ENCODE peak calls at places on chromosomes 12 and 14, in nine cellular contexts. Y, F, P, U, O, K, H, A and D are unnamed samples.

GRCh38 chr12:132433641-132434395 is 56.1 kb upstream of the FBRSL1 start:
- DNase-seq in P (no peak), Y (no peak), F (no peak), O (peak; percentile 58), K (no peak), H (no peak), U (peak; percentile 73), A (peak; percentile 55), D (peak; percentile 58)

GRCh38 chr12:113676547-113676946 is 204.9 kb upstream of the LHX5 start:
- DNase-seq in U (no peak), O (no peak), F (no peak), Y (no peak), H (no peak), A (no peak), K (no peak), P (no peak), D (no peak)

GRCh38 chr14:50395448-50395847 is 1.2 kb downstream of the CDKL1 start:
- DNase-seq in K (no peak), O (peak; percentile 55), H (no peak), Y (no peak), A (no peak), F (no peak), P (no peak), U (peak; percentile 44), D (peak; percentile 38)

GRCh38 chr12:81021834-81022233 is 56.0 kb upstream of the ACSS3 start:
- DNase-seq in K (no peak), Y (no peak), P (no peak), F (no peak), A (no peak), H (no peak), U (no peak), O (no peak), D (no peak)

GRCh38 chr12:42935756-42936155 is 346.2 kb upstream of the PRICKLE1 start:
- DNase-seq in U (no peak), A (no peak), P (no peak), Y (no peak), K (no peak), O (no peak), H (no peak), F (no peak), D (no peak)

GRCh38 chr12:123427036-123427769 is 9.3 kb downstream of the RILPL2 start:
- DNase-seq in P (no peak), H (no peak), Y (no peak), O (no peak), F (no peak), A (no peak), U (no peak), K (no peak), D (no peak)

GRCh38 chr12:17588968-17589367 is 501.0 kb downstream of the RERGL start:
- DNase-seq in H (no peak), A (no peak), Y (no peak), K (peak; percentile 73), O (peak; percentile 10), F (peak; percentile 15), P (no peak), U (no peak), D (no peak)

GRCh38 chr12:89514751-89515150 is 9.8 kb downstream of the GALNT4 start:
- DNase-seq in O (no peak), P (no peak), U (no peak), A (no peak), K (no peak), H (no peak), F (no peak), Y (no peak), D (no peak)

GRCh38 chr12:2958432-2959193 is 584 bp upstream of the TEAD4 start:
- DNase-seq in F (peak; percentile 74), Y (no peak), O (peak; percentile 68), P (peak; percentile 77), K (peak; percentile 46), H (no peak), U (peak; percentile 78), A (peak; percentile 24), D (peak; percentile 63)

GRCh38 chr12:39272934-39273770 is 169.8 kb downstream of the KIF21A start:
- DNase-seq in H (no peak), U (no peak), F (peak; percentile 37), P (no peak), Y (no peak), O (peak; percentile 77), A (no peak), K (peak; percentile 56), D (peak; percentile 25)

GRCh38 chr14:37195327-37195726 is 2.4 kb upstream of the MIPOL1 start:
- DNase-seq in K (no peak), U (no peak), H (no peak), F (peak; percentile 19), P (no peak), O (no peak), Y (no peak), A (no peak), D (no peak)

GRCh38 chr14:45743884-45744283 is 490.9 kb upstream of the MIS18BP1 start:
- DNase-seq in U (no peak), H (no peak), F (no peak), O (no peak), P (no peak), Y (no peak), A (no peak), K (no peak), D (no peak)

GRCh38 chr14:55807059-55807499 is 227.1 kb downstream of the KTN1 start:
- DNase-seq in U (peak; percentile 87), P (peak; percentile 90), O (peak; percentile 99), A (peak; percentile 81), K (no peak), F (peak; percentile 95), Y (peak; percentile 42), H (no peak), D (peak; percentile 100)

GRCh38 chr12:27434673-27435565 is 11.6 kb upstream of the SMCO2 start:
- DNase-seq in A (no peak), H (no peak), Y (no peak), P (peak; percentile 29), U (no peak), O (peak; percentile 17), F (no peak), K (peak; percentile 17), D (peak; percentile 18)

GRCh38 chr12:38516418-38516817 is 199.8 kb downstream of the ALG10B start:
- DNase-seq in P (no peak), U (no peak), O (no peak), H (no peak), F (no peak), Y (no peak), A (no peak), K (peak; percentile 57), D (no peak)

GRCh38 chr14:28751467-28752058 is 15.0 kb upstream of the FOXG1 start:
- DNase-seq in H (peak; percentile 3), O (peak; percentile 57), F (peak; percentile 86), P (no peak), U (no peak), A (peak; percentile 12), K (peak; percentile 85), Y (no peak), D (peak; percentile 54)

GRCh38 chr14:60724080-60724618 is at the start of gene SIX4:
- DNase-seq in O (peak; percentile 47), A (peak; percentile 93), U (peak; percentile 86), K (peak; percentile 92), F (peak; percentile 93), Y (no peak), P (peak; percentile 77), H (no peak), D (peak; percentile 17)

GRCh38 chr14:99468836-99469592 is 11.6 kb downstream of the SETD3 start:
- DNase-seq in H (no peak), U (no peak), F (peak; percentile 38), P (no peak), K (no peak), Y (no peak), O (no peak), A (peak; percentile 81), D (no peak)